ENCODE peak calls at places on chromosomes 1 and 21, in four cellular contexts. J is left ventricle myocardium inferior, Z is heart left ventricle, I is neuronal stem cell. E is an unnamed sample.

GRCh38 chr1:1290238-1290731 is 10.0 kb downstream of the SCNN1D start:
- DNase-seq in Z (no peak), I (no peak), J (peak; percentile 51), E (peak; percentile 53)

GRCh38 chr1:30638086-30638485 is 85.3 kb downstream of the MATN1 start:
- DNase-seq in I (no peak), Z (no peak), J (no peak), E (no peak)

GRCh38 chr1:166062695-166063094 is 104.1 kb downstream of the FAM78B start:
- DNase-seq in J (no peak), Z (no peak), I (no peak), E (no peak)

GRCh38 chr1:94886361-94886760 is 40.5 kb downstream of the CNN3 start:
- DNase-seq in I (no peak), J (no peak), Z (no peak), E (no peak)

GRCh38 chr1:10979483-10979920 is 33.0 kb upstream of the TARDBP start:
- DNase-seq in J (peak; percentile 40), Z (peak; percentile 40), I (peak; percentile 42), E (no peak)

GRCh38 chr1:50620680-50621329 is 197.6 kb upstream of the DMRTA2 start:
- DNase-seq in Z (no peak), J (no peak), I (no peak), E (no peak)

GRCh38 chr1:71753746-71754145 is 528.6 kb downstream of the NEGR1 start:
- DNase-seq in Z (no peak), I (no peak), J (no peak), E (no peak)

GRCh38 chr1:204706838-204707509 is 21.4 kb upstream of the LRRN2 start:
- DNase-seq in Z (no peak), J (no peak), I (peak; percentile 51), E (no peak)

GRCh38 chr1:235421751-235422150 is 54.5 kb downstream of the TBCE start:
- DNase-seq in Z (no peak), J (no peak), I (no peak), E (no peak)

GRCh38 chr1:28249013-28249870 is 10.1 kb upstream of the SESN2 start:
- DNase-seq in Z (peak; percentile 71), I (peak; percentile 27), J (peak; percentile 65), E (no peak)

GRCh38 chr1:56185493-56185892 is 393.9 kb downstream of the PLPP3 start:
- DNase-seq in J (no peak), Z (no peak), I (no peak), E (no peak)
- H3K27ac ChIP-seq in J (no peak overlapping the region), Z (no peak overlapping the region), I (no peak overlapping the region), E (no peak overlapping the region)

GRCh38 chr1:58576727-58577675 is at the start of gene TACSTD2:
- DNase-seq in J (peak; percentile 18), I (no peak), Z (no peak), E (no peak)
- H3K4me3 ChIP-seq in J (peak within 1 kb of the TSS; percentile 54), I (no peak within 1 kb of the TSS), Z (peak within 1 kb of the TSS; percentile 20), E (peak within 1 kb of the TSS; percentile 38)

DNA sequence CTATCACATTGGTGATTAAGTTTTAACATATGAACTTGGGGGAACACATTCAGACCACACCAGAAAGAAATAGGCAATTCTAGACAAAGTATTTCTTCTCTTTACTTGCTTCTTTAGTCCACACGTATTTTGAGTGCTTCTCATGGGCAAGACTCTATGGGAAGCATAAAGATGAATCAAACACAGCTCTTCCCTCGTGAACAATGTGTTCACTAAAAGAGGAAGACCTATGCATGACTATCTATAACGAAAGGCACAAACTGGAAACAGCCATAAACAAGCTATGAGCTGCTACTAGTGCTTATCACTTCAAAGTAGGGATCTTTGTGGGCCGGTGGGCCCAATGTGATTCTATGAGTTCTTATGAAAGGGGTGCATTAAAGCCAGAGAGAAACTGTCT is 53.0 kb upstream of the PRDX6 start:
- DNase-seq in J (no peak), I (no peak), Z (no peak), E (no peak)
- H3K27ac ChIP-seq in J (no peak overlapping the region), I (no peak overlapping the region), Z (no peak overlapping the region), E (no peak overlapping the region)

GRCh38 chr21:34878501-34878900 is 170.6 kb downstream of the RUNX1 start:
- DNase-seq in J (no peak), I (no peak), Z (no peak), E (no peak)

GRCh38 chr21:34881894-34882371 is 167.2 kb downstream of the RUNX1 start:
- DNase-seq in I (no peak), Z (no peak), J (no peak), E (no peak)

GRCh38 chr21:34881421-34881820 is 167.7 kb downstream of the RUNX1 start:
- DNase-seq in J (no peak), I (no peak), Z (no peak), E (no peak)

GRCh38 chr21:34878940-34879339 is 170.2 kb downstream of the RUNX1 start:
- DNase-seq in J (no peak), Z (no peak), I (no peak), E (no peak)

DNA sequence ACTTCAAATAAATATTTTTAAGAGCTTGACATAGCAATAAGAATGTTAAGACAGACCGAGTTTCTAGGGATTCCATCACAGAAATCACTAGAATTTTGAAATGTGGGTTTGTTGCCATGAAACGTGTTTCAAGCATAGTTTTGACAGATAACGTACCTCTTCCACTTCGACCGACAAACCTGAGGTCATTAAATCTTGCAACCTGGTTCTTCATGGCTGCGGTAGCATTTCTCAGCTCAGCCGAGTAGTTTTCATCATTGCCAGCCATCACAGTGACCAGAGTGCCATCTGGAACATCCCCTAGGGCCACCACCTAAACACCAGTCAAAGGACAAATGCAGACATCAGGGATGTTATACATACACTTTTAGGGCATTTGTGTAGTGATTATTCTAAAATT is 168.7 kb downstream of the RUNX1 start:
- DNase-seq in I (no peak), J (no peak), Z (no peak), E (no peak)
- H3K4me3 ChIP-seq in I (no peak overlapping the region), J (no peak overlapping the region), Z (no peak overlapping the region), E (no peak overlapping the region)

DNA sequence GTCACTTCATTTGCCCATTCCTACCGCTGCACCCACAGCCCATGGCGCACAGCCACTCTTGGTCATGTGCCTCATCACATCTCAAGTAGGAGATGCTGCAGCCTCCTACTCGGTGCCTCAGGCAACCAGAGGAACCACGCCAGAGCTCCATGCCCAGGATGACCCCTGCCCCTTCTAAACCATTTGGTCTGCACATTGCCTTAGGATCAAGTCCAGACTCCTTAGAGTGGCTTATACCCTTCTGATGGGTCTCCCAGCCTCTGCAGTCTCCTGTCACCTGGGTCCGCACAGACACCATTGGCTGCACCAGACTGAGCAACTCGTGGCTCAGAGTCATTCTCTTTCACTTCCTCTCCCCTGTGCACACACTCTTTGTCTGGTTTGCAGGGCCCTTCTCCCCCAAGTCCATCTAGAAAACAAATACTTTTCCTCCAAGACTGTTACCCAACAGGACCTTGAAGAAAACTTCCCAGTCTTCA is 2.2 kb upstream of the ADORA3 start:
- DNase-seq in I (no peak), J (no peak), Z (no peak), E (no peak)
- H3K27ac ChIP-seq in I (no peak overlapping the region), J (peak overlapping the region; percentile 92), Z (no peak overlapping the region), E (no peak overlapping the region)

GRCh38 chr1:18097206-18097605 is 10.4 kb upstream of the IGSF21 start:
- DNase-seq in J (no peak), I (no peak), Z (no peak), E (no peak)
- H3K4me3 ChIP-seq in J (no peak overlapping the region), I (no peak overlapping the region), Z (no peak overlapping the region), E (no peak overlapping the region)

DNA sequence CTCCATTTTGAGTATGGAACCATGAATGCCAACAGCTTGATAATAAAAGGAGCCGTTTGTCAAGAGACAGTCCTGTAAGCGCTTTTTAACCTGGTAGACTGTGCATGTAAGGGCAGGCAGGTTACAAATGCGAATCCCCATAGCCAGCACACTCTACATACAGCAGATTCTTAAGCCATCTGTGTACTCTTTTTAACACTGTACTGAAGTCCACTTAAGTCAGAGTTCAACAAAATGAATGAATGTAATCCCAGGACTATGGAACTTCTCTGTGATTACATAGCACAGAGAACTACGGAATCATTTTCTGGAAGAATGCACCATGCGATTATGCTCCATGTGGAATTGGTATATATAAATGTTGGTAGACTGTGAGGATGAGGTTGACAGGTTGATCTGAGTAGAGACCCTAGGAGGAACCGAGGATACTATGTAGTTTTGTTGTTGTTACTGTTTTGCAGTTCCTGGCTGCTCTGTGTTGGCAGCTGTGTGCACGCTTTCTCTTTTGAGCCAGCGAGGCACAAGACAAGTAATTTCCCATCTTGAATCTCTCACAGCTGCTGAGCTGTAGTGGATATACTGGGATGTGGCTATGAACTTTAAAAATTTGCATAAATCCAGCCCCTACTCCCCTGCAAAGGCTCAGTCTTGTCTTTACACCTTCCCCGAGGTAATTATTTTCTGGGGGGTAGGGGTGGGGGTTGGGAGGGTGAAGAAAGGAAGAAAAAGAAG is 21.9 kb downstream of the LRRC8D start:
- DNase-seq in I (no peak), Z (no peak), J (no peak), E (no peak)
- H3K27ac ChIP-seq in I (no peak overlapping the region), Z (peak overlapping the region; percentile 72), J (peak overlapping the region; percentile 84), E (peak overlapping the region; percentile 85)

DNA sequence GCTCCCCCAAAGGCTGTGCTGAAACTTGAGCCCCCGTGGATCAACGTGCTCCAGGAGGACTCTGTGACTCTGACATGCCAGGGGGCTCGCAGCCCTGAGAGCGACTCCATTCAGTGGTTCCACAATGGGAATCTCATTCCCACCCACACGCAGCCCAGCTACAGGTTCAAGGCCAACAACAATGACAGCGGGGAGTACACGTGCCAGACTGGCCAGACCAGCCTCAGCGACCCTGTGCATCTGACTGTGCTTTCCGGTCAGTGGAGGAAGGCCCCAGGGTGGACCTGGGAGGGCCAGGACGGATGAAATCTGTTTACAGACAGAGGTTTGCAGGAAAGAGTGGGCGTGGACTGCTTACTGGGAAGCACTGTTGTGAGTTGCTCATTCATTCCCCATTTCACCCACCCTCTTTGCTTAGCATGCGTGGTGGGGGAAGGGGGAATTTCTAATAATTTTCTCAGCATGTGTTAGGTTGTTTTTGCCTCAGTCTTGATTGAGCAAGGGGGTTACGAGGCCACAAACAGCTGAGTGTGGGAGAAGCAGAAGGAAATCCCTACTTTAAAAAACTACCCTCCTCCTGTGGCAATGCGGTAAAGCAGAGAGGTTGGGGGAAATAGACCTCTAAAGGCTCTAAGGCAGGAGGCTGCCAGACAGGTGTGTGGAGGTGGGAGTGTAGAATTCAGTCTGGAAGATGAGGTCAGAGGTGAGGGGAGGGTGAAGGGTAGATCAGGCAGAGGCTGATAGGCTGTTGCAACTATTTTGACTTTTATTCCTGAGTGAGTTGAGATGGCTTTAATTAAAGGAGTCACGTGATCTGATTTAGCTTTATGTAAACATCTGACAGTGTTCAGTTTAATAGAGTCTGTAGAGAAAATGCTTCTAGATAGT is 1.3 kb downstream of the FCGR2A start:
- DNase-seq in Z (no peak), I (no peak), J (peak; percentile 25), E (no peak)
- H3K4me3 ChIP-seq in Z (no peak overlapping the region), I (no peak overlapping the region), J (peak overlapping the region; percentile 46), E (no peak overlapping the region)

E was measured in CD4-positive, alpha-beta memory T cell.